ENCODE peak calls at places on chromosomes 1 and 21, in ten cellular contexts. One of them, this sample, is unnamed.

GRCh38 chr1:114152211-114153050 is 1.2 kb downstream of the SYT6 start:
- DNase-seq in ovary: peak
- DNase-seq in CD8-positive, alpha-beta T cell: no peak
- DNase-seq in tibial nerve: no peak
- DNase-seq in B cell: peak
- DNase-seq in IMR-90: peak
- DNase-seq in cardiac muscle cell: peak
- DNase-seq in choroid plexus epithelial cell: peak
- DNase-seq in kidney epithelial cell: no peak
- DNase-seq in uterus: peak
- DNase-seq in this sample: peak

GRCh38 chr1:211261229-211261628 is 2.1 kb downstream of the RCOR3 start:
- DNase-seq in ovary: no peak
- DNase-seq in CD8-positive, alpha-beta T cell: no peak
- DNase-seq in tibial nerve: no peak
- DNase-seq in B cell: no peak
- DNase-seq in IMR-90: no peak
- DNase-seq in cardiac muscle cell: no peak
- DNase-seq in choroid plexus epithelial cell: no peak
- DNase-seq in kidney epithelial cell: no peak
- DNase-seq in uterus: no peak
- DNase-seq in this sample: no peak

GRCh38 chr1:94105501-94105952 is 15.4 kb downstream of the ABCA4 start:
- DNase-seq in ovary: no peak
- DNase-seq in CD8-positive, alpha-beta T cell: no peak
- DNase-seq in tibial nerve: no peak
- DNase-seq in B cell: no peak
- DNase-seq in IMR-90: no peak
- DNase-seq in cardiac muscle cell: no peak
- DNase-seq in choroid plexus epithelial cell: no peak
- DNase-seq in kidney epithelial cell: no peak
- DNase-seq in uterus: no peak
- DNase-seq in this sample: no peak

GRCh38 chr1:226690460-226690982 is 48.6 kb downstream of the ITPKB start:
- DNase-seq in ovary: no peak
- DNase-seq in CD8-positive, alpha-beta T cell: no peak
- DNase-seq in tibial nerve: no peak
- DNase-seq in B cell: no peak
- DNase-seq in IMR-90: peak
- DNase-seq in cardiac muscle cell: peak
- DNase-seq in choroid plexus epithelial cell: no peak
- DNase-seq in kidney epithelial cell: no peak
- DNase-seq in uterus: no peak
- DNase-seq in this sample: no peak

GRCh38 chr1:40153073-40153770 is 8.0 kb upstream of the RLF start:
- DNase-seq in ovary: no peak
- DNase-seq in CD8-positive, alpha-beta T cell: no peak
- DNase-seq in tibial nerve: no peak
- DNase-seq in B cell: no peak
- DNase-seq in IMR-90: peak
- DNase-seq in cardiac muscle cell: peak
- DNase-seq in choroid plexus epithelial cell: peak
- DNase-seq in kidney epithelial cell: no peak
- DNase-seq in uterus: no peak
- DNase-seq in this sample: peak

GRCh38 chr1:165773324-165773965 is 4.8 kb upstream of the TMCO1 start:
- DNase-seq in ovary: no peak
- DNase-seq in CD8-positive, alpha-beta T cell: no peak
- DNase-seq in tibial nerve: no peak
- DNase-seq in B cell: no peak
- DNase-seq in IMR-90: peak
- DNase-seq in cardiac muscle cell: peak
- DNase-seq in choroid plexus epithelial cell: peak
- DNase-seq in kidney epithelial cell: peak
- DNase-seq in uterus: no peak
- DNase-seq in this sample: peak

GRCh38 chr1:35656148-35656862 is 15.0 kb upstream of the PSMB2 start:
- DNase-seq in ovary: no peak
- DNase-seq in CD8-positive, alpha-beta T cell: no peak
- DNase-seq in tibial nerve: no peak
- DNase-seq in B cell: no peak
- DNase-seq in IMR-90: peak
- DNase-seq in cardiac muscle cell: no peak
- DNase-seq in choroid plexus epithelial cell: no peak
- DNase-seq in kidney epithelial cell: no peak
- DNase-seq in uterus: no peak
- DNase-seq in this sample: no peak

GRCh38 chr1:229253170-229253974 is 17.5 kb upstream of the RAB4A start:
- DNase-seq in ovary: no peak
- DNase-seq in CD8-positive, alpha-beta T cell: no peak
- DNase-seq in tibial nerve: no peak
- DNase-seq in B cell: no peak
- DNase-seq in IMR-90: peak
- DNase-seq in cardiac muscle cell: peak
- DNase-seq in choroid plexus epithelial cell: peak
- DNase-seq in kidney epithelial cell: peak
- DNase-seq in uterus: no peak
- DNase-seq in this sample: no peak

DNA sequence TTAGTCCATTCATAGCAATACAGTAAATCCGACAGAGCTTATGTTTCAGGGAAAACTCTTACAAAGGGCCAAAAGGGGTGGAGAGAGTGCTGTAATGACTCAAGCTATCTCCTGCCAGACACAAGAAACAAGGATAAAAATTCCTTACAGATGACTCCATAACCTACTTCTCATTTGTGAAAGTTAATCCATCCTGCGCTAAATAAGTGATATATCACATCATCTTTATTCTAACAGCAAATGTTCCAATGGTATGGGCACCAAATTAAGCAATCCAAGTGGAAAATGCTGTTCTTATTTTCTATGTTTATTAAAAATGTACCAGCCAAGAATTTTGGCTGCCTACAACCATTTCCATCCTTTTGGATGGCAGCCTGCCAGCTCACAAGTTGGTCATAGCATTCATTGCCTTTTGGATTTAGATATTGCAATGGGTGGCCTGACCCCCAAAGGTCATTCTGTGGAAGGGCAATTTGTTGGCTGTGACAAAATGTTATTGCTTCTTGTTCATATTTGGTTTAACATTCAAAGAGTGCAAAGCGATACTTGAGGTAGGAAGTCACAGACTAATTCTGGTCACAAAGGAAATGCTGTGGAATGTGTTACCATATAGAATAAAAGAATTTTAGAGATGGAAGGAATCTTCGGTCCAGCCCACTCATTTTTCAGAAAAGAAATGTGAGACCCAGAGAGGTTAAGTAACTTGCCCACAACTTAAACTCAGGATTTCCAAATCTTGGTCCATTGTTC is 2.8 kb upstream of the ENAH start:
- DNase-seq in ovary: peak
- DNase-seq in CD8-positive, alpha-beta T cell: no peak
- DNase-seq in tibial nerve: peak
- DNase-seq in B cell: no peak
- DNase-seq in IMR-90: peak
- DNase-seq in cardiac muscle cell: peak
- DNase-seq in choroid plexus epithelial cell: peak
- DNase-seq in kidney epithelial cell: peak
- DNase-seq in uterus: peak
- DNase-seq in this sample: peak
- TF ChIP-seq CTCF in ovary: no peak
- TF ChIP-seq CTCF in CD8-positive, alpha-beta T cell: no peak
- TF ChIP-seq CTCF in tibial nerve: no peak
- TF ChIP-seq CTCF in B cell: no peak
- TF ChIP-seq CTCF in IMR-90: no peak
- TF ChIP-seq CTCF in cardiac muscle cell: no peak
- TF ChIP-seq CTCF in choroid plexus epithelial cell: no peak
- TF ChIP-seq CTCF in kidney epithelial cell: no peak
- TF ChIP-seq CTCF in uterus: no peak
- TF ChIP-seq CTCF in this sample: no peak

DNA sequence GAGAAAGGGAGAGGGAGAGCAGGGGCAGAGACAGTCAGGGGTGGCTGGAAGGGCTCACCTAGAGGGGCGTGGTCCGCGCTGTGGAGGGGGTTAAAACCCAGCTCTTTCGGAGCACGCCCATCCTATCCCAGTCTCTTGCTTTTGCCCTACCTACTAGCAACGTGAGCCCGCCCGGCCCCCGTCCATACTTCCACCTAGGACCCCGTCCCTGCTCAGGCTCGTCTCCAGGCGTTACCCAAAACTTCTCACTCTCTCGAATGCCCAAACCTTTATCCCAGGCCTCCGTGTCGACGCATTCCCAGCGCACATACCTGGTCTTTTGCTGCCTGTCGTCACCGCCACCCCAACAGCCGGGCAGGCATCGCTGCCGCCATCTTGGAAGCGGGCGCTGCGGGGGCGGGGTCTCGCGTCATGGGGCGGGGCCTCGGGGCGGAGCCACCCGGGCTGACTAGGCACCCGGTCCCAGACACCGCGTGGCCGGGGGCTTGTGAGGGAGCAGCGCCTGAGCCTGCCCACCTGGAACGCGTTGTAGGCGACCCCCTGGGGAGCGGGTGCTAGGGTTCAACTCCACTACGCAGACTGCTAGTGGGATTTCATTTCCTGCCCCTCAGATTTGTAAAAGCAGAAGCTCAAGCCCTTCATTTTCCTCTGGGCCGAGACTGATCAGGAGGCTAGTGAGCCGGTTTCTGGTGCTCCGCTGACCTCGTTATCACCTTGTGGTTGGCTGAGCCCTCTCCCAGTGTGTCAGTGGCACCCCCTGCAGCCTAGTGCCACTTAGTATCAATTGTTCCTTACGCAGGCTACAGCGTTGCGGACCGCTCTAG is at the start of gene B4GALT3:
- DNase-seq in ovary: peak
- DNase-seq in CD8-positive, alpha-beta T cell: peak
- DNase-seq in tibial nerve: peak
- DNase-seq in B cell: peak
- DNase-seq in IMR-90: peak
- DNase-seq in cardiac muscle cell: peak
- DNase-seq in choroid plexus epithelial cell: peak
- DNase-seq in kidney epithelial cell: no peak
- DNase-seq in uterus: peak
- DNase-seq in this sample: peak
- TF ChIP-seq CTCF in ovary: no peak
- TF ChIP-seq CTCF in CD8-positive, alpha-beta T cell: no peak
- TF ChIP-seq CTCF in tibial nerve: no peak
- TF ChIP-seq CTCF in B cell: no peak
- TF ChIP-seq CTCF in IMR-90: no peak
- TF ChIP-seq CTCF in cardiac muscle cell: no peak
- TF ChIP-seq CTCF in choroid plexus epithelial cell: no peak
- TF ChIP-seq CTCF in kidney epithelial cell: peak
- TF ChIP-seq CTCF in uterus: peak
- TF ChIP-seq CTCF in this sample: no peak

GRCh38 chr21:44484498-44485253 is 29.4 kb downstream of the LRRC3 start:
- DNase-seq in ovary: no peak
- DNase-seq in CD8-positive, alpha-beta T cell: no peak
- DNase-seq in tibial nerve: no peak
- DNase-seq in B cell: no peak
- DNase-seq in IMR-90: no peak
- DNase-seq in cardiac muscle cell: no peak
- DNase-seq in choroid plexus epithelial cell: no peak
- DNase-seq in kidney epithelial cell: no peak
- DNase-seq in uterus: no peak
- DNase-seq in this sample: no peak

GRCh38 chr21:44485796-44486195 is 30.5 kb downstream of the LRRC3 start:
- DNase-seq in ovary: no peak
- DNase-seq in CD8-positive, alpha-beta T cell: no peak
- DNase-seq in tibial nerve: no peak
- DNase-seq in B cell: no peak
- DNase-seq in IMR-90: no peak
- DNase-seq in cardiac muscle cell: no peak
- DNase-seq in choroid plexus epithelial cell: no peak
- DNase-seq in kidney epithelial cell: no peak
- DNase-seq in uterus: no peak
- DNase-seq in this sample: no peak

GRCh38 chr21:44483288-44484237 is 28.3 kb downstream of the LRRC3 start:
- DNase-seq in ovary: no peak
- DNase-seq in CD8-positive, alpha-beta T cell: no peak
- DNase-seq in tibial nerve: no peak
- DNase-seq in B cell: no peak
- DNase-seq in IMR-90: peak
- DNase-seq in cardiac muscle cell: no peak
- DNase-seq in choroid plexus epithelial cell: no peak
- DNase-seq in kidney epithelial cell: no peak
- DNase-seq in uterus: no peak
- DNase-seq in this sample: peak

GRCh38 chr21:44486302-44486701 is 31.0 kb downstream of the LRRC3 start:
- DNase-seq in ovary: no peak
- DNase-seq in CD8-positive, alpha-beta T cell: no peak
- DNase-seq in tibial nerve: no peak
- DNase-seq in B cell: no peak
- DNase-seq in IMR-90: no peak
- DNase-seq in cardiac muscle cell: no peak
- DNase-seq in choroid plexus epithelial cell: no peak
- DNase-seq in kidney epithelial cell: no peak
- DNase-seq in uterus: no peak
- DNase-seq in this sample: no peak

GRCh38 chr21:44485254-44485793 is 30.0 kb downstream of the LRRC3 start:
- DNase-seq in ovary: no peak
- DNase-seq in CD8-positive, alpha-beta T cell: peak
- DNase-seq in tibial nerve: no peak
- DNase-seq in B cell: peak
- DNase-seq in IMR-90: peak
- DNase-seq in cardiac muscle cell: no peak
- DNase-seq in choroid plexus epithelial cell: peak
- DNase-seq in kidney epithelial cell: no peak
- DNase-seq in uterus: peak
- DNase-seq in this sample: peak
- TF ChIP-seq CTCF in ovary: no peak
- TF ChIP-seq CTCF in CD8-positive, alpha-beta T cell: no peak
- TF ChIP-seq CTCF in tibial nerve: no peak
- TF ChIP-seq CTCF in B cell: no peak
- TF ChIP-seq CTCF in IMR-90: peak
- TF ChIP-seq CTCF in cardiac muscle cell: no peak
- TF ChIP-seq CTCF in choroid plexus epithelial cell: peak
- TF ChIP-seq CTCF in kidney epithelial cell: no peak
- TF ChIP-seq CTCF in uterus: no peak
- TF ChIP-seq CTCF in this sample: peak

GRCh38 chr1:208083016-208083714 is 161.0 kb downstream of the PLXNA2 start:
- DNase-seq in ovary: no peak
- DNase-seq in CD8-positive, alpha-beta T cell: no peak
- DNase-seq in tibial nerve: no peak
- DNase-seq in B cell: no peak
- DNase-seq in IMR-90: no peak
- DNase-seq in cardiac muscle cell: no peak
- DNase-seq in choroid plexus epithelial cell: no peak
- DNase-seq in kidney epithelial cell: no peak
- DNase-seq in uterus: no peak
- DNase-seq in this sample: no peak

GRCh38 chr1:208083715-208084085 is 160.5 kb downstream of the PLXNA2 start:
- DNase-seq in ovary: no peak
- DNase-seq in CD8-positive, alpha-beta T cell: no peak
- DNase-seq in tibial nerve: no peak
- DNase-seq in B cell: no peak
- DNase-seq in IMR-90: no peak
- DNase-seq in cardiac muscle cell: no peak
- DNase-seq in choroid plexus epithelial cell: no peak
- DNase-seq in kidney epithelial cell: no peak
- DNase-seq in uterus: no peak
- DNase-seq in this sample: no peak

GRCh38 chr1:208084220-208084619 is 160.0 kb downstream of the PLXNA2 start:
- DNase-seq in ovary: no peak
- DNase-seq in CD8-positive, alpha-beta T cell: no peak
- DNase-seq in tibial nerve: no peak
- DNase-seq in B cell: no peak
- DNase-seq in IMR-90: no peak
- DNase-seq in cardiac muscle cell: no peak
- DNase-seq in choroid plexus epithelial cell: no peak
- DNase-seq in kidney epithelial cell: no peak
- DNase-seq in uterus: no peak
- DNase-seq in this sample: no peak

GRCh38 chr1:208080396-208081276 is 163.5 kb downstream of the PLXNA2 start:
- DNase-seq in ovary: no peak
- DNase-seq in CD8-positive, alpha-beta T cell: no peak
- DNase-seq in tibial nerve: no peak
- DNase-seq in B cell: no peak
- DNase-seq in IMR-90: no peak
- DNase-seq in cardiac muscle cell: no peak
- DNase-seq in choroid plexus epithelial cell: no peak
- DNase-seq in kidney epithelial cell: no peak
- DNase-seq in uterus: no peak
- DNase-seq in this sample: no peak

DNA sequence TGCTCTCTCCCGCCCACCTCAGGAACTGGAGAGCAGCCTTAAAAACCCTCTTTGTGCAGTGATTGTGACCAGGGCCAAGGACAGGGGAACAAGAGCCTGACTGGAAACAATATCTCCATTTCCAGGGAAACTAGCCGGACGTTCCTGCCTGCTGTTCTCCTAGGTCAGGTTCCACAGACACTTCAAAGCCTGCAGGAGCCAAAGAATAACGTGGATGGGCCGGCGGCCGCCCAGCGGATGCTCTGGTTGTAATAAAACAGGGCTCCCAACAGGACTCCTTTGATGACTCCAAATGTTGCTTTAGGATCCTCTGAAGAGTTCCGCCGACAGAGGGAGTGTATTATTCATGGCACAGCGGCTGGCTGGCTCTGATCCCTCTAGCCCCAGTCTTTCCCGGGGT is 162.2 kb downstream of the PLXNA2 start:
- DNase-seq in ovary: peak
- DNase-seq in CD8-positive, alpha-beta T cell: no peak
- DNase-seq in tibial nerve: no peak
- DNase-seq in B cell: no peak
- DNase-seq in IMR-90: no peak
- DNase-seq in cardiac muscle cell: no peak
- DNase-seq in choroid plexus epithelial cell: peak
- DNase-seq in kidney epithelial cell: no peak
- DNase-seq in uterus: no peak
- DNase-seq in this sample: no peak
- TF ChIP-seq CTCF in ovary: peak
- TF ChIP-seq CTCF in CD8-positive, alpha-beta T cell: no peak
- TF ChIP-seq CTCF in tibial nerve: peak
- TF ChIP-seq CTCF in B cell: no peak
- TF ChIP-seq CTCF in IMR-90: no peak
- TF ChIP-seq CTCF in cardiac muscle cell: peak
- TF ChIP-seq CTCF in choroid plexus epithelial cell: peak
- TF ChIP-seq CTCF in kidney epithelial cell: peak
- TF ChIP-seq CTCF in uterus: peak
- TF ChIP-seq CTCF in this sample: no peak

This sample was measured in fibroblast of the aortic adventitia.